ENCODE peak calls at places on chromosome 10, in nine cellular contexts. M, A, C, E, R, G, D, B and H are unnamed samples.

GRCh38 chr10:128916339-128916738 is 550.7 kb upstream of the MGMT start:
- DNase-seq in M (no peak), A (no peak), C (no peak), E (no peak), R (no peak), G (no peak), D (no peak), B (no peak), H (no peak)

GRCh38 chr10:14839305-14839695 is 1.2 kb downstream of the HSPA14 start:
- DNase-seq in M (no peak), A (no peak), C (no peak), E (no peak), R (no peak), G (no peak), D (no peak), B (no peak), H (peak; percentile 11)

GRCh38 chr10:986881-987634 is 1.2 kb upstream of the GTPBP4 start:
- DNase-seq in M (peak; percentile 86), A (peak; percentile 52), C (peak; percentile 42), E (no peak), R (no peak), G (no peak), D (no peak), B (no peak), H (no peak)

GRCh38 chr10:77041636-77042258 is 595.9 kb downstream of the KCNMA1 start:
- DNase-seq in M (no peak), A (no peak), C (no peak), E (no peak), R (no peak), G (no peak), D (no peak), B (no peak), H (peak; percentile 74)

GRCh38 chr10:117656385-117657367 is 114.1 kb downstream of the EMX2 start:
- DNase-seq in M (no peak), A (no peak), C (no peak), E (no peak), R (no peak), G (no peak), D (no peak), B (peak; percentile 95), H (no peak)

GRCh38 chr10:121450247-121450646 is 148.0 kb downstream of the FGFR2 start:
- DNase-seq in M (no peak), A (no peak), C (no peak), E (no peak), R (no peak), G (no peak), D (no peak), B (no peak), H (no peak)

GRCh38 chr10:122571892-122572291 is 11.3 kb downstream of the DMBT1 start:
- DNase-seq in M (no peak), A (no peak), C (no peak), E (no peak), R (no peak), G (no peak), D (no peak), B (no peak), H (no peak)

GRCh38 chr10:79206300-79207095 is 137.7 kb downstream of the ZMIZ1 start:
- DNase-seq in M (no peak), A (no peak), C (no peak), E (peak; percentile 18), R (no peak), G (no peak), D (no peak), B (no peak), H (no peak)

GRCh38 chr10:127872011-127872741 is 20.6 kb downstream of the CLRN3 start:
- DNase-seq in M (peak; percentile 1), A (no peak), C (no peak), E (peak; percentile 65), R (peak; percentile 12), G (no peak), D (peak; percentile 44), B (no peak), H (no peak)

GRCh38 chr10:70461397-70462348 is 16.9 kb upstream of the PALD1 start:
- DNase-seq in M (peak; percentile 50), A (peak; percentile 77), C (peak; percentile 89), E (peak; percentile 55), R (peak; percentile 53), G (peak; percentile 73), D (peak; percentile 52), B (no peak), H (peak; percentile 58)

GRCh38 chr10:93026072-93026471 is 34.5 kb upstream of the CYP26C1 start:
- DNase-seq in M (peak; percentile 22), A (no peak), C (peak; percentile 56), E (no peak), R (no peak), G (no peak), D (no peak), B (no peak), H (no peak)

GRCh38 chr10:13684252-13684791 is 97.6 kb downstream of the PRPF18 start:
- DNase-seq in M (peak; percentile 88), A (peak; percentile 43), C (no peak), E (peak; percentile 94), R (peak; percentile 33), G (no peak), D (peak; percentile 82), B (no peak), H (peak; percentile 18)

GRCh38 chr10:27360581-27361172 is 120.1 kb upstream of the ACBD5 start:
- DNase-seq in M (peak; percentile 58), A (peak; percentile 80), C (peak; percentile 73), E (peak; percentile 67), R (peak; percentile 82), G (peak; percentile 82), D (peak; percentile 57), B (peak; percentile 62), H (peak; percentile 76)

GRCh38 chr10:90133606-90134005 is 432.2 kb downstream of the KIF20B start:
- DNase-seq in M (no peak), A (no peak), C (peak; percentile 28), E (no peak), R (no peak), G (no peak), D (no peak), B (no peak), H (no peak)
- H3K9me3 ChIP-seq in M (peaks cover 18% of the 10 kb centered on the region), A (peaks cover 25% of the 10 kb centered on the region), C (peaks cover 19% of the 10 kb centered on the region), E (peaks cover 6% of the 10 kb centered on the region), R (no peaks in the 10 kb centered on the region), G (no peaks in the 10 kb centered on the region), D (peaks cover 36% of the 10 kb centered on the region), B (peaks cover 23% of the 10 kb centered on the region), H (no peaks in the 10 kb centered on the region)

DNA sequence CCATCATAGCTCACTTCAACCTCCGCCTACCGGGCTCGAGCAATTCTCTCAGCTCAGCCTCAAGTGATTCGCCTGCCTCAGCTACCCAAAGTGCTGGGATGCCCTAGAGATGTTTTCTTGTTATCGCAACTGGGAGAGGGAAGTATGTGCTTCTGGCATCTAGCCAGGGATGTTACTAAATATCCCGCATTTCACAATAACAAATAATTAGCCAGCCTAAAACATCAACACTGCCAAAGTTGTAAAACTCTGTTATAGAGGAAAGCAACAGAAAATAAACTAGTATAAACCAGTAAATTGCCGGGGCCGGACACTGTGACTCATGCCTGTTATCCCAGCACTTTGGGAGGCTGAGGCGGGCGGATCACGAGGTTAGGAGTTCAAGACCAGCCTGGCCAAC is 7.2 kb downstream of the INA start:
- DNase-seq in M (no peak), A (no peak), C (peak; percentile 72), E (no peak), R (no peak), G (no peak), D (no peak), B (no peak), H (no peak)
- H3K9me3 ChIP-seq in M (no peaks in the 10 kb centered on the region), A (no peaks in the 10 kb centered on the region), C (no peaks in the 10 kb centered on the region), E (no peaks in the 10 kb centered on the region), R (no peaks in the 10 kb centered on the region), G (no peaks in the 10 kb centered on the region), D (no peaks in the 10 kb centered on the region), B (no peaks in the 10 kb centered on the region), H (no peaks in the 10 kb centered on the region)

GRCh38 chr10:133455611-133456031 is 1.9 kb downstream of the SCART1 start:
- DNase-seq in M (no peak), A (no peak), C (no peak), E (no peak), R (no peak), G (no peak), D (no peak), B (no peak), H (no peak)

GRCh38 chr10:133458021-133458709 is 4.4 kb downstream of the SCART1 start:
- DNase-seq in M (no peak), A (no peak), C (no peak), E (no peak), R (no peak), G (no peak), D (no peak), B (no peak), H (no peak)

GRCh38 chr10:133455196-133455595 is 1.5 kb downstream of the SCART1 start:
- DNase-seq in M (no peak), A (no peak), C (no peak), E (no peak), R (no peak), G (no peak), D (no peak), B (no peak), H (no peak)

GRCh38 chr10:133457100-133457841 is 3.5 kb downstream of the SCART1 start:
- DNase-seq in M (no peak), A (no peak), C (no peak), E (no peak), R (no peak), G (no peak), D (no peak), B (no peak), H (no peak)

DNA sequence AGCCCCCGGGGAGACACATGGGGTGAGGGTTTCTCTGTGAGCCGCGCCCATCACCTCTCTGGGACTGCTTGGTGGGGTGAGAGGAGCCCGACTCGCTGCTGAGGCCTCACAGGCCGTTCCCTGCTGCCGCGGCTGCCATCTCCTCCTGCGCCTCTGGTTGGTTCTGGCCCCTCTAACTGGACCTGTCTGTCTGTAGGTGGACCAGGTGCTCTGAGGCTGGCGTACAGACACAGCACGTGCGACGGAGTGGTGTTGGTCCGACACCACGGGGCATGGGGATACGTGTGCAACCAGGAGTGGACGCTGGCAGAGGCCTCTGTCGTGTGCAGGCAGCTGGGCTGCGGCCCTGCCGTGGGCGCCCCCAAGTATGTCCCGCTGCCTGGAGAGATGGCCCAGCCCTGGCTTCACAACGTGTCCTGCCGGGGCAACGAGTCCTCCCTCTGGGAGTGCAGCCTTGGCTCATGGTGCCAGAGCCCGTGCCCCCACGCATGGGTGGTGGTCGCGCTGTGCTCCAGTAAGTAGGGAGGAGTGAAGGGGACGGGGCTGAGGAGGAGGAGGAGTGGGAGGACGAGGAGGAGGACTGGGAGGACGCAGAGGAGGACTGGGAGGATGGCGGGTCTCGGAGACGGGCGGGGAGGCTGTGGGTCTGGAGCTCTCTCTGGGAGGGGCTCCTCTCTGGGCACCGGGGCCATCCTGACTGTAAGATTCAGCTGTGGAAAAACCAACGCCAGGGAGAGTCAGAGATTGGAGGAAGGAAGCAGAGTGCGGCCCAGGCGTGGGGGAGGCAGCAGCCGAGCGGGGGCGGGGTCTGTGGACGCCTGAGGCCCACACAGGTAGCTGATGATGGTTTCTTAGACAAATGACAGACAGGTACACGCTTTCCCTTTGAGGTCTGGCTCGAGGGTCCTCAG is 2.6 kb downstream of the SCART1 start:
- DNase-seq in M (no peak), A (no peak), C (no peak), E (no peak), R (no peak), G (no peak), D (no peak), B (no peak), H (no peak)
- H3K9me3 ChIP-seq in M (no peaks in the 10 kb centered on the region), A (no peaks in the 10 kb centered on the region), C (no peaks in the 10 kb centered on the region), E (no peaks in the 10 kb centered on the region), R (no peaks in the 10 kb centered on the region), G (no peaks in the 10 kb centered on the region), D (no peaks in the 10 kb centered on the region), B (no peaks in the 10 kb centered on the region), H (no peaks in the 10 kb centered on the region)

DNA sequence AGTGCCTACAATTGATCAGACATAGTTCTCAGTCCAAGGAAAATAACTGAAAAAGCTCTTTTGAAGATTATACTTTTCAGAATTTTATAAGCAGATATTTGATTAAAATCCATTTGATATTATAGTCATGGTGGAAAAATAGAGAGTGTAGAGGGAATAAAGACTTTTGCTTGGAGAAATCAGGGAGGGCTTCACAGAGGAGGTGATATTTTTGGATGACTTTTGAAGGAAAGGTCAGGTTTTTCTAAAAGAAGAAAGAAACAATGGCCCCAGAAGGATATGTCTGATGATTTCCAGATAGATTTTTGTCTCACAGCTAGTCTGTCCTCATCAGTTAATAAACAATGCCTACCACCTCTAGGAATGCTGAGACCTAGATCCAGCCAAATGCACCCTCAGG is 806.3 kb upstream of the CELF2 start:
- DNase-seq in M (no peak), A (no peak), C (no peak), E (no peak), R (no peak), G (no peak), D (no peak), B (no peak), H (no peak)
- H3K9me3 ChIP-seq in M (peaks cover 1% of the 10 kb centered on the region), A (no peaks in the 10 kb centered on the region), C (no peaks in the 10 kb centered on the region), E (no peaks in the 10 kb centered on the region), R (no peaks in the 10 kb centered on the region), G (no peaks in the 10 kb centered on the region), D (no peaks in the 10 kb centered on the region), B (no peaks in the 10 kb centered on the region), H (no peaks in the 10 kb centered on the region)